ENCODE peak calls at places on chromosomes 7 and 10, in four cellular contexts. E, J, V and X are unnamed samples.

GRCh38 chr10:79005126-79005820 is 63.5 kb upstream of the ZMIZ1 start:
- DNase-seq in E (no peak), J (no peak), V (no peak), X (no peak)

GRCh38 chr10:117476281-117476680 is 66.3 kb upstream of the EMX2 start:
- DNase-seq in E (no peak), J (no peak), V (no peak), X (no peak)

GRCh38 chr10:61452229-61452651 is 941 bp downstream of the TMEM26 start:
- DNase-seq in E (no peak), V (no peak), J (no peak), X (no peak)

GRCh38 chr7:90403174-90404113 is at the start of gene CLDN12:
- DNase-seq in J (peak), V (peak), E (peak), X (peak)

GRCh38 chr10:86599041-86599440 is 55.3 kb upstream of the OPN4 start:
- DNase-seq in E (no peak), J (no peak), V (no peak), X (no peak)

GRCh38 chr7:129066290-129067131 is 11.6 kb upstream of the TNPO3 start:
- DNase-seq in J (no peak), V (no peak), E (peak), X (no peak)

GRCh38 chr10:93993782-93994668 is at the start of gene PLCE1:
- DNase-seq in J (no peak), V (no peak), E (peak), X (no peak)

GRCh38 chr7:27784399-27785053 is 44.6 kb downstream of the TAX1BP1 start:
- DNase-seq in E (peak), J (peak), V (peak), X (peak)

GRCh38 chr10:70106958-70107791 is 25.4 kb downstream of the AIFM2 start:
- DNase-seq in J (no peak), V (peak), E (peak), X (no peak)

GRCh38 chr10:5546891-5547683 is 22.3 kb downstream of the CALML3 start:
- DNase-seq in J (no peak), V (peak), E (no peak), X (peak)

GRCh38 chr7:141158562-141158961 is 84.7 kb downstream of the TMEM178B start:
- DNase-seq in J (peak), E (peak), V (no peak), X (peak)

GRCh38 chr7:99210265-99210970 is 2.5 kb upstream of the KPNA7 start:
- DNase-seq in V (peak), E (no peak), J (peak), X (no peak)

GRCh38 chr7:73599151-73599882 is 20.9 kb upstream of the TBL2 start:
- DNase-seq in V (no peak), E (no peak), J (no peak), X (no peak)

GRCh38 chr7:2649139-2649838 is 17.5 kb downstream of the TTYH3 start:
- DNase-seq in J (no peak), V (no peak), E (no peak), X (no peak)

GRCh38 chr7:55348502-55348901 is 16.6 kb upstream of the LANCL2 start:
- DNase-seq in J (no peak), V (no peak), E (no peak), X (no peak)

GRCh38 chr7:118974836-118975235 is 750.3 kb downstream of the ANKRD7 start:
- DNase-seq in V (no peak), J (no peak), E (no peak), X (no peak)

GRCh38 chr7:66296001-66296521 is 90.9 kb downstream of the TPST1 start:
- DNase-seq in E (no peak), V (no peak), J (no peak), X (no peak)

GRCh38 chr10:104893711-104894110 is 252.6 kb downstream of the SORCS3 start:
- DNase-seq in E (no peak), V (no peak), J (no peak), X (no peak)

GRCh38 chr10:125933693-125934092 is 37.3 kb downstream of the FANK1 start:
- DNase-seq in E (no peak), J (no peak), V (no peak), X (no peak)

GRCh38 chr10:9437131-9437530 is 1382.6 kb downstream of the GATA3 start:
- DNase-seq in J (no peak), E (no peak), V (no peak), X (no peak)

GRCh38 chr10:137606-138005 is 2.4 kb downstream of the ZMYND11 start:
- DNase-seq in E (no peak), V (no peak), J (no peak), X (no peak)

GRCh38 chr10:68082815-68083395 is 7.8 kb upstream of the HERC4 start:
- DNase-seq in J (no peak), E (no peak), V (no peak), X (no peak)

GRCh38 chr10:97466755-97467154 is 20.8 kb downstream of the ZDHHC16 start:
- DNase-seq in J (no peak), E (no peak), V (peak), X (peak)
- TF ChIP-seq TCF7L2 in J (no peak), E (no peak), V (no peak), X (peak)

GRCh38 chr7:157072361-157072760 is 61.9 kb upstream of the MNX1 start:
- DNase-seq in E (no peak), V (no peak), J (no peak), X (no peak)
- TF ChIP-seq TCF7L2 in E (no peak), V (no peak), J (no peak), X (no peak)

GRCh38 chr7:20323587-20323986 is 7.1 kb upstream of the ITGB8 start:
- DNase-seq in J (no peak), V (no peak), E (no peak), X (no peak)
- TF ChIP-seq TCF7L2 in J (no peak), V (no peak), E (no peak), X (no peak)

GRCh38 chr10:43000021-43000411 is 76.9 kb upstream of the RET start:
- DNase-seq in V (no peak), E (no peak), J (no peak), X (no peak)
- TF ChIP-seq TCF7L2 in V (no peak), E (no peak), J (no peak), X (no peak)

GRCh38 chr7:132097550-132098134 is 478.6 kb downstream of the PLXNA4 start:
- DNase-seq in J (no peak), E (no peak), V (no peak), X (no peak)
- TF ChIP-seq TCF7L2 in J (no peak), E (no peak), V (no peak), X (no peak)

DNA sequence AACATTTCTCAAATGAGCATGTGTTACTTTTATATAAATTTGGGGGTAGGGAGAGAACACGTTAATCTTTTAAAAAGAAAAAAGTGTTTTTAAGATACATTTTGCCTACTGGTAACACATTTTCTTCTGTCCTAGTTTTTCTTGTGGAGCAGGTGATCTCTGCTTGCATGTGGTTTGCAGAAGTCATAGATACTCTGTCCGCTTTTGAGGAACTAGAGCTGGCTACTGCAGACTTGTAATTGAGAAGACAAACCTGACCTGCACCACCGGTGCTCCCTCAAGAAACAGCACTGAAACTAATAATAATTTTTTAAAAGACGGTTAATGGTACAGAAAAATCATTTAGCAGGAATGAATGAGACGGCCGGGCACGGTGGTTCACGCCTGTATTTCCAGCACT is 243.1 kb downstream of the KIAA1217 start:
- DNase-seq in J (no peak), V (no peak), E (no peak), X (no peak)
- TF ChIP-seq TCF7L2 in J (no peak), V (no peak), E (no peak), X (no peak)

GRCh38 chr7:33700001-33700899 is 205.1 kb upstream of the BMPER start:
- DNase-seq in V (peak), E (no peak), J (no peak), X (no peak)

GRCh38 chr7:33701189-33701740 is 204.1 kb upstream of the BMPER start:
- DNase-seq in E (no peak), J (no peak), V (no peak), X (no peak)

GRCh38 chr7:33698692-33699128 is 206.6 kb upstream of the BMPER start:
- DNase-seq in E (no peak), V (peak), J (no peak), X (no peak)

GRCh38 chr7:33701927-33702326 is 203.4 kb upstream of the BMPER start:
- DNase-seq in E (no peak), V (no peak), J (no peak), X (no peak)

GRCh38 chr7:33698006-33698405 is 207.3 kb upstream of the BMPER start:
- DNase-seq in E (no peak), V (no peak), J (no peak), X (no peak)
- TF ChIP-seq TCF7L2 in E (no peak), V (no peak), J (no peak), X (no peak)

DNA sequence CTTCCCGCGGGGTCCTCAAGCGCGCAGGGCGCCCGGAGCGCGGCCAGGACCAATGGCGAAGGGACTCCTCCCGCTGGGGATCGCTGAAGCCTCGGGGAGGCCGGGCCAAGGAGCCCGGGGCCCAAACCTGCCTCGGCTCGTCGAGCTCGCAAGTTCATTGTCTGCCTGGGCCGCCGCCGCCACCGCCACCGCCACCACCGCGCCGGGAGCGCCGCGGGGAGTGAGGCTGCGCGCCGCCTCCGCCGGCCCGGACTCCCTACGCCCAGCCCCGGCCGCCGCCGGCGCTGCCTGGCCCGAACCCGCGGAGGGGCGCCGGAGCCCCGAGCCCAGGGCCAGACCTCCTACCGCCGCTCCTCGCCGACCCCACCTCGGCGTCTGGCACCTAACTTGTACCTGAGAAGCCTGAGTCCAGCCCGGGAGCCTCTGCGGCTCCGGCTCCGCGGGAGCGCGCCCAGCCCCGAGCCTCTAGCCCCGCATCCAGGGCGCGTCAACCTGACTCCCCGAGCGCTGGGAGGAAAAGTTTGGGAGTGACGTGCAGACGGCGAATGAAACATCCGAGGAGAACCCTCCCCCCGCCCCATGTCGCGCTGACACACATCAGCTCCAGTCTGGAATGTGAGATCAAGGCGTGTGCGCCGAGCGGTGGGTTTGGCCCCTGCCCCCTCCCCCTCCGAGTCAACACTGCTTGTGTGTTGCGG is at the start of gene CHST15:
- DNase-seq in E (no peak), J (peak), V (peak), X (peak)
- TF ChIP-seq TCF7L2 in E (no peak), J (peak), V (no peak), X (peak)